ENCODE peak calls at places on chromosomes 1 and 21, in six cellular contexts. L is colonic mucosa; M is AG09309; O is cardiac muscle cell; R is activated CD8-positive, alpha-beta T cell treated with anti-CD3 and anti-CD28 coated beads for 36 hours; J is thoracic aorta. Q is an unnamed sample.

GRCh38 chr1:65195495-65196417 is 47.8 kb downstream of the AK4 start:
- DNase-seq in O (peak), M (no peak), J (no peak), L (no peak), R (no peak), Q (no peak)

GRCh38 chr1:198534540-198535413 is 5.7 kb downstream of the ATP6V1G3 start:
- DNase-seq in M (no peak), R (no peak), J (no peak), L (no peak), O (no peak), Q (no peak)

GRCh38 chr1:203593723-203594122 is 32.9 kb upstream of the ATP2B4 start:
- DNase-seq in R (peak), O (no peak), J (no peak), M (no peak), L (peak), Q (peak)

GRCh38 chr1:113391643-113392271 is 1.4 kb downstream of the MAGI3 start:
- DNase-seq in J (no peak), O (no peak), L (peak), M (no peak), R (no peak), Q (peak)

GRCh38 chr21:45830720-45831366 is 150.7 kb upstream of the COL6A1 start:
- DNase-seq in J (no peak), M (no peak), O (no peak), R (no peak), L (no peak), Q (no peak)

GRCh38 chr1:151311589-151312331 is 15.5 kb downstream of the PI4KB start:
- DNase-seq in R (peak), M (peak), O (peak), L (peak), J (peak), Q (no peak)

GRCh38 chr1:233473549-233474204 is 140.2 kb upstream of the KCNK1 start:
- DNase-seq in L (no peak), J (no peak), M (no peak), R (no peak), O (no peak), Q (no peak)

GRCh38 chr1:201155354-201155753 is 1.1 kb upstream of the TMEM9 start:
- DNase-seq in O (no peak), J (no peak), L (no peak), M (no peak), R (no peak), Q (no peak)

GRCh38 chr1:100622966-100623762 is 85.2 kb downstream of the GPR88 start:
- DNase-seq in J (no peak), R (no peak), O (peak), M (peak), L (no peak), Q (no peak)

GRCh38 chr1:41328011-41328615 is 33.1 kb upstream of the FOXO6 start:
- DNase-seq in M (no peak), J (no peak), L (no peak), O (no peak), R (no peak), Q (no peak)

GRCh38 chr1:6137758-6138157 is 42.4 kb downstream of the CHD5 start:
- DNase-seq in L (no peak), O (no peak), M (no peak), J (no peak), R (no peak), Q (no peak)

GRCh38 chr1:46581685-46582455 is 22.2 kb downstream of the MKNK1 start:
- DNase-seq in O (no peak), L (no peak), M (no peak), R (peak), J (no peak), Q (no peak)

GRCh38 chr1:111582016-111582415 is 37.6 kb upstream of the RAP1A start:
- DNase-seq in L (no peak), R (no peak), M (no peak), J (no peak), O (no peak), Q (no peak)

GRCh38 chr1:35278886-35279554 is 10.5 kb downstream of the ZMYM4 start:
- DNase-seq in O (peak), J (no peak), R (no peak), M (no peak), L (no peak), Q (no peak)

GRCh38 chr1:152398812-152399698 is 15.0 kb downstream of the CRNN start:
- DNase-seq in L (no peak), M (no peak), R (peak), O (peak), J (no peak), Q (no peak)

GRCh38 chr1:39799770-39800470 is 11.3 kb upstream of the BMP8B start:
- DNase-seq in R (peak), O (peak), J (no peak), L (peak), M (peak), Q (peak)

GRCh38 chr1:156936191-156936590 is 15.8 kb downstream of the LRRC71 start:
- DNase-seq in M (no peak), O (no peak), R (no peak), L (no peak), J (no peak), Q (no peak)

GRCh38 chr1:32028746-32029145 is 15.1 kb downstream of the KHDRBS1 start:
- DNase-seq in M (no peak), J (no peak), R (no peak), L (no peak), O (no peak), Q (no peak)

GRCh38 chr1:220156620-220157146 is 62.8 kb downstream of the IARS2 start:
- DNase-seq in L (no peak), O (no peak), M (no peak), R (no peak), J (no peak), Q (no peak)

GRCh38 chr1:66223681-66224080 is 310.3 kb upstream of the SGIP1 start:
- DNase-seq in J (no peak), R (no peak), L (no peak), M (no peak), O (no peak), Q (no peak)

GRCh38 chr21:45151484-45152115 is 77.2 kb downstream of the ADARB1 start:
- DNase-seq in J (no peak), L (peak), R (no peak), O (peak), M (no peak), Q (no peak)

GRCh38 chr1:214549604-214550338 is 1.6 kb downstream of the PTPN14 start:
- DNase-seq in M (no peak), J (no peak), O (peak), R (no peak), L (no peak), Q (no peak)

GRCh38 chr1:71621785-71622184 is 541.0 kb upstream of the ZRANB2 start:
- DNase-seq in M (peak), O (no peak), L (no peak), R (no peak), J (no peak), Q (no peak)

GRCh38 chr1:24111264-24111997 is 504 bp downstream of the MYOM3 start:
- DNase-seq in J (peak), R (no peak), O (peak), M (no peak), L (no peak), Q (no peak)

GRCh38 chr1:89953072-89953626 is 41.8 kb upstream of the ZNF326 start:
- DNase-seq in M (peak), R (peak), J (no peak), O (peak), L (peak), Q (no peak)

GRCh38 chr1:203840208-203840808 is 21.1 kb upstream of the SNRPE start:
- DNase-seq in R (no peak), O (no peak), J (no peak), M (no peak), L (no peak), Q (no peak)

GRCh38 chr1:59845091-59845490 is 30.3 kb downstream of the HOOK1 start:
- DNase-seq in R (no peak), O (no peak), L (no peak), M (no peak), J (no peak), Q (no peak)

GRCh38 chr21:46207920-46208571 is 20.5 kb downstream of the LSS start:
- DNase-seq in R (no peak), J (no peak), O (no peak), L (no peak), M (no peak), Q (no peak)

GRCh38 chr1:248622491-248623106 is 12.3 kb downstream of the OR2T11 start:
- DNase-seq in M (peak), O (peak), L (no peak), R (no peak), J (no peak), Q (peak)

GRCh38 chr1:192489748-192490147 is 85.8 kb upstream of the RGS1 start:
- DNase-seq in O (peak), L (peak), R (peak), M (peak), J (peak), Q (no peak)

GRCh38 chr1:206143537-206144155 is 26.5 kb upstream of the AVPR1B start:
- DNase-seq in O (no peak), L (no peak), J (no peak), M (no peak), R (no peak), Q (no peak)

GRCh38 chr1:240883490-240883889 is 271.5 kb upstream of the GREM2 start:
- DNase-seq in J (no peak), R (no peak), M (no peak), O (no peak), L (no peak), Q (no peak)

GRCh38 chr1:240888787-240889048 is 276.8 kb upstream of the GREM2 start:
- DNase-seq in J (no peak), R (no peak), M (no peak), O (no peak), L (no peak), Q (no peak)

GRCh38 chr1:240888039-240888786 is 276.3 kb upstream of the GREM2 start:
- DNase-seq in O (no peak), J (no peak), L (peak), R (peak), M (no peak), Q (peak)
- TF ChIP-seq CTCF in O (peak), J (no peak), L (peak), R (peak), M (peak), Q (peak)

GRCh38 chr1:228062085-228062791 is 20.3 kb upstream of the ARF1 start:
- DNase-seq in O (no peak), M (no peak), J (no peak), L (no peak), R (no peak), Q (no peak)

GRCh38 chr1:228061411-228062084 is 21.0 kb upstream of the ARF1 start:
- DNase-seq in O (no peak), R (no peak), J (no peak), L (no peak), M (no peak), Q (no peak)

GRCh38 chr1:228064296-228064695 is 18.2 kb upstream of the ARF1 start:
- DNase-seq in L (no peak), R (no peak), M (no peak), O (no peak), J (no peak), Q (no peak)

GRCh38 chr1:228063251-228064191 is 19.0 kb upstream of the ARF1 start:
- DNase-seq in O (no peak), M (no peak), L (no peak), J (no peak), R (no peak), Q (no peak)

DNA sequence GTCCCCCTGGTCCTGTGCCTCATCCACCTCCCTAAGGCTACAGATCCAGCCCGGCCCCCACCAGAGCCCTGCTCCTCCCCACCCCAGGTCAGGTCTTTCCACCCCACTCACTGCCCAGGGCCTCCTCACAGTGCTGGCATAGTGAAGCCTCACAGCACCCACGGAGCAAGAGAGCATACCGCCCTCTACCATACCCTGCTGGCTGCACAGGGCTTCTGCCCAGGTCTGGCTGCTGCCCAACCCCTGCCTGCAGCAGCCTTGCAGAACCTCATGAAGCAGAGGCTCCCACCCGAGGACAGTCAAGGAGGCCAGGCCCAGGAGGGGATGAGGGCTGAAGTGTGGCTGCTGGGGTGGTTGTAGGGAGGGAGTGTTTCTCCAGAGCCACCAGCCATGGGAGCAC is 19.7 kb upstream of the ARF1 start:
- DNase-seq in J (no peak), O (no peak), L (no peak), R (no peak), M (no peak), Q (no peak)
- TF ChIP-seq CTCF in J (no peak), O (no peak), L (no peak), R (no peak), M (no peak), Q (no peak)

DNA sequence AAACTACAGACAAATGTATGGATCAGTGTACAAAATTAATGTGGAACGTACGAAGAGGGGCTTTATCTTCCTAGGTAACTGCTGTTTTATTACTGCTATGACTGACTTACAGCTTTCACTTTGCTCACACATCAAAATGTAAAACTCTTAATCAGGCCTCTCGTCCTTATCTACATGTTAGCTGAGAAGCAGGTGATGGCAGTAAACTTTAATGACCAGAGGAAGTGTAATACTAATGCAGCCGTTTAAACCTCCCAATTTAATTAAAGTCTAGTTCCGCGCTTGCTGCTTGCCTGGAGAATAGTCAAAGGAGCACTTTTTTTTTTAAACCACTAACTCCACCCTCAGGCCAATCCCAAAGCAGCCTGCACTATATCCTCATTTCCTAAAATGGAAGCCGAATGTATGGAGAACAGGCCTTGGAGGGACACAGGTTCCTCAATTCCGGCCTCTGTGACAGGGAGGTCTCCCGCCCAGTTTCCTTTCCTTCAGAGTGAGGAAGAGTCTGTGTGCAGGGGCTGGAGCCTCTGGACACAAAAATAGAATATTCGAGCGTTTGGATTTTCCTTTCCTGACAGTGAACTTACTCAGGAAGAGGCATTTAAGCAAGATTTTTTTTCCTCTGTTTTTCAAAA is 36.7 kb upstream of the RASAL2 start:
- DNase-seq in R (no peak), M (no peak), J (no peak), L (no peak), O (peak), Q (no peak)
- TF ChIP-seq CTCF in R (no peak), M (no peak), J (no peak), L (no peak), O (no peak), Q (no peak)

DNA sequence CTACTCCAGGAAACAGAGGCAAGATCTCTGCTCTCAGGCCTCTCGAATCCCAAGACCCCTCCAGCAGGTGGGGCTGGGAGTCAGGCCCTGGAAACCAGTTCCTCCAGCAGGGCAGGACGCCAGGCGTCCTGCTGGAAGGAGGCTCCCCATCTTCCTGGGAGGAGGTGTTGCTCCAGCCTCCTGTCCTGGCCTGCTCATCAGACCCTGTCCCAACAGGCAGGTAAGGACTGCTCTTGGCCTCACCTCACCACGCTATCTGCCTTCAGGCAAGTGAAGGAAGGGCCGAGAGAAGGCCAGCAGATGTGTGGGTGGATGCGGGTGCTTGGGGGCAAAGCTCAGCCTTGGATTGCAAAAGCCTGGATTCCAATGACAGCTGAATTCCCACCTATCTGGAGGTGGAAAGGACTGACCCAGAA is 82.9 kb downstream of the SSBP3 start:
- DNase-seq in L (peak), M (no peak), J (no peak), R (no peak), O (no peak), Q (no peak)
- TF ChIP-seq CTCF in L (no peak), M (no peak), J (no peak), R (no peak), O (peak), Q (no peak)

GRCh38 chr1:245493029-245493428 is 338.2 kb downstream of the KIF26B start:
- DNase-seq in R (no peak), M (no peak), J (no peak), L (no peak), O (peak), Q (no peak)
- TF ChIP-seq CTCF in R (no peak), M (peak), J (no peak), L (no peak), O (peak), Q (no peak)

GRCh38 chr21:28068455-28069358 is 924.0 kb downstream of the LTN1 start:
- DNase-seq in L (no peak), J (no peak), R (no peak), O (no peak), M (no peak), Q (no peak)

GRCh38 chr21:28067015-28067414 is 925.7 kb downstream of the LTN1 start:
- DNase-seq in R (no peak), J (no peak), L (no peak), O (no peak), M (no peak), Q (no peak)

GRCh38 chr21:28066051-28066450 is 926.6 kb downstream of the LTN1 start:
- DNase-seq in O (no peak), R (no peak), J (no peak), L (no peak), M (no peak), Q (no peak)

DNA sequence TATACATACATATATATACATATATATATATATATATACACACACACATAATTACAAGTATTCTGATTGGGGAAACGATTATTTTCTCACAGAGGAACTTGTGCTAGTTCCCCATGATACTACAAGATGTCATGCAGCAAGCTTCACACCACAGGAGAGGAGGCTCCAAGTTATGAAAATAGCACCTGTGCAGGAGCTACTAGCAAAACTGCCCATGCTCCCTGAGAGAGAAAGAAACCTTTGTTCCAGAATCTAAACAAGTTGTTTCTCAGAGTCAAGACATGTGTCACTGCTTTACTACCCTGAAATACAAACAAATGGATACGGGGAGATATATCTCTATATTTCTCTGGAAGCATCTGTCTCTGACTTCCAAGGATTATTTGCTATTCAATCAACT is 929.4 kb downstream of the LTN1 start:
- DNase-seq in O (no peak), M (no peak), L (no peak), J (no peak), R (no peak), Q (no peak)
- TF ChIP-seq CTCF in O (no peak), M (no peak), L (no peak), J (no peak), R (no peak), Q (no peak)

GRCh38 chr1:920008-920407 is 3.7 kb upstream of the SAMD11 start:
- DNase-seq in M (no peak), O (no peak), L (no peak), R (no peak), J (no peak), Q (no peak)

GRCh38 chr1:918353-918752 is 5.4 kb upstream of the SAMD11 start:
- DNase-seq in R (no peak), O (no peak), M (no peak), J (no peak), L (no peak), Q (no peak)

GRCh38 chr1:920506-920905 is 3.2 kb upstream of the SAMD11 start:
- DNase-seq in L (no peak), O (no peak), R (no peak), M (no peak), J (no peak), Q (no peak)

GRCh38 chr1:918843-919242 is 4.9 kb upstream of the SAMD11 start:
- DNase-seq in L (no peak), O (no peak), M (no peak), J (no peak), R (no peak), Q (no peak)

GRCh38 chr1:919271-919872 is 4.4 kb upstream of the SAMD11 start:
- DNase-seq in L (no peak), J (no peak), O (no peak), M (no peak), R (no peak), Q (no peak)
- TF ChIP-seq CTCF in L (no peak), J (no peak), O (no peak), M (no peak), R (no peak), Q (no peak)